ENCODE peak calls at places on chromosome 20, in six cellular contexts. R, A, P, H, D and T are unnamed samples.

GRCh38 chr20:43963872-43964791 is 49.5 kb downstream of the TOX2 start:
- DNase-seq in D (peak), H (no peak), A (peak), P (peak), R (no peak), T (no peak)

GRCh38 chr20:46122071-46122470 is 4.0 kb downstream of the CD40 start:
- DNase-seq in H (no peak), D (no peak), A (no peak), P (peak), R (no peak), T (no peak)

GRCh38 chr20:58584881-58585752 is 66.0 kb upstream of the STX16 start:
- DNase-seq in R (no peak), A (no peak), D (no peak), H (no peak), P (no peak), T (no peak)

GRCh38 chr20:16560661-16561060 is 12.6 kb downstream of the KIF16B start:
- DNase-seq in H (no peak), R (no peak), A (no peak), D (no peak), P (no peak), T (no peak)

GRCh38 chr20:7911586-7912330 is 28.5 kb downstream of the HAO1 start:
- DNase-seq in P (no peak), R (no peak), D (no peak), H (no peak), A (no peak), T (no peak)

GRCh38 chr20:64232794-64233193 is 22.8 kb upstream of the PCMTD2 start:
- DNase-seq in D (no peak), R (no peak), H (no peak), A (peak), P (no peak), T (no peak)

GRCh38 chr20:22288957-22289356 is 295.4 kb downstream of the FOXA2 start:
- DNase-seq in H (no peak), A (no peak), P (no peak), R (no peak), D (no peak), T (no peak)

GRCh38 chr20:62792940-62793756 is 3.1 kb upstream of the MRGBP start:
- DNase-seq in R (no peak), P (no peak), H (no peak), A (no peak), D (no peak), T (no peak)

GRCh38 chr20:25280574-25281535 is 33.0 kb downstream of the PYGB start:
- DNase-seq in D (no peak), R (no peak), P (no peak), A (peak), H (no peak), T (no peak)

GRCh38 chr20:11979306-11980128 is 61.8 kb downstream of the BTBD3 start:
- DNase-seq in A (no peak), H (no peak), P (no peak), R (no peak), D (no peak), T (peak)

GRCh38 chr20:51100617-51101016 is 77.7 kb upstream of the KCNG1 start:
- DNase-seq in A (no peak), P (no peak), R (no peak), H (no peak), D (no peak), T (no peak)

GRCh38 chr20:50278684-50279531 is 88.3 kb downstream of the CEBPB start:
- DNase-seq in H (peak), A (peak), R (peak), D (no peak), P (no peak), T (no peak)

GRCh38 chr20:44861547-44862006 is 23.9 kb upstream of the YWHAB start:
- DNase-seq in A (no peak), H (no peak), D (no peak), P (peak), R (no peak), T (peak)

GRCh38 chr20:61796738-61797137 is 268.9 kb downstream of the TAF4 start:
- DNase-seq in R (no peak), D (no peak), H (no peak), P (no peak), A (no peak), T (no peak)

GRCh38 chr20:4957939-4958362 is 43.4 kb downstream of the SLC23A2 start:
- DNase-seq in D (no peak), H (no peak), A (no peak), P (peak), R (no peak), T (peak)

GRCh38 chr20:26276811-26277210 is 580.2 kb upstream of the ZNF337 start:
- DNase-seq in H (no peak), A (no peak), R (no peak), D (no peak), P (peak), T (peak)

GRCh38 chr20:16518068-16518783 is 55.0 kb downstream of the KIF16B start:
- DNase-seq in A (no peak), R (peak), H (peak), P (peak), D (no peak), T (peak)

GRCh38 chr20:2751868-2752630 is 48.4 kb downstream of the CPXM1 start:
- DNase-seq in A (peak), H (peak), P (no peak), R (no peak), D (peak), T (no peak)

GRCh38 chr20:20139403-20139802 is 87.1 kb downstream of the CFAP61 start:
- DNase-seq in H (no peak), R (no peak), A (no peak), P (no peak), D (no peak), T (no peak)

GRCh38 chr20:41318271-41318649 is 729 bp upstream of the ZHX3 start:
- DNase-seq in R (no peak), P (no peak), H (no peak), D (no peak), A (no peak), T (no peak)

GRCh38 chr20:58087567-58087858 is 140.9 kb downstream of the ANKRD60 start:
- DNase-seq in P (no peak), D (no peak), R (no peak), H (no peak), A (no peak), T (no peak)

GRCh38 chr20:11807070-11807741 is 110.5 kb upstream of the BTBD3 start:
- DNase-seq in D (no peak), H (no peak), R (no peak), P (peak), A (no peak), T (no peak)